ENCODE peak calls at places on chromosome 2, in four cellular contexts. F is CD4-positive, alpha-beta memory T cell; U is GM23248; Y is heart left ventricle. O is an unnamed sample. For H3K4me1 and H3K9me3, the result is how much of the 10 kb centered on the place peaks cover.

GRCh38 chr2:62410015-62410453 is 96.0 kb downstream of the TMEM17 start:
- DNase-seq in F (no peak), U (no peak), Y (no peak), O (no peak)

GRCh38 chr2:39755466-39755865 is 23.6 kb downstream of the THUMPD2 start:
- DNase-seq in F (no peak), U (peak), Y (no peak), O (no peak)

GRCh38 chr2:232438951-232439757 is 16.8 kb upstream of the ALPI start:
- DNase-seq in F (no peak), U (no peak), Y (no peak), O (no peak)

GRCh38 chr2:137173514-137173913 is 408.2 kb downstream of the THSD7B start:
- DNase-seq in Y (no peak), F (no peak), U (peak), O (no peak)

GRCh38 chr2:184799386-184799785 is 201.1 kb downstream of the ZNF804A start:
- DNase-seq in F (no peak), U (no peak), Y (no peak), O (no peak)

GRCh38 chr2:33023732-33024301 is 77.1 kb downstream of the LTBP1 start:
- DNase-seq in Y (no peak), F (no peak), U (peak), O (no peak)

GRCh38 chr2:171169333-171169732 is 8.6 kb upstream of the TLK1 start:
- DNase-seq in F (no peak), Y (no peak), U (no peak), O (no peak)

GRCh38 chr2:88738271-88738670 is 46.8 kb downstream of the RPIA start:
- DNase-seq in Y (no peak), U (peak), F (no peak), O (no peak)

GRCh38 chr2:95377216-95377530 is 25.3 kb upstream of the FAHD2A start:
- DNase-seq in U (no peak), F (no peak), Y (no peak), O (no peak)

GRCh38 chr2:232406556-232407310 is at the start of gene ALPG:
- DNase-seq in U (no peak), Y (no peak), F (no peak), O (no peak)

GRCh38 chr2:215835641-215836040 is 177.7 kb downstream of the MREG start:
- DNase-seq in F (no peak), Y (no peak), U (no peak), O (no peak)

GRCh38 chr2:46131-46470 is 204 bp downstream of the FAM110C start:
- DNase-seq in U (no peak), F (no peak), Y (no peak), O (no peak)

GRCh38 chr2:50018938-50019337 is 864.6 kb upstream of the FSHR start:
- DNase-seq in Y (no peak), U (no peak), F (no peak), O (no peak)

GRCh38 chr2:15780234-15780633 is 160.1 kb upstream of the MYCN start:
- DNase-seq in F (no peak), U (no peak), Y (no peak), O (no peak)

GRCh38 chr2:104444840-104445239 is 409.1 kb upstream of the POU3F3 start:
- DNase-seq in Y (no peak), F (no peak), U (no peak), O (no peak)

DNA sequence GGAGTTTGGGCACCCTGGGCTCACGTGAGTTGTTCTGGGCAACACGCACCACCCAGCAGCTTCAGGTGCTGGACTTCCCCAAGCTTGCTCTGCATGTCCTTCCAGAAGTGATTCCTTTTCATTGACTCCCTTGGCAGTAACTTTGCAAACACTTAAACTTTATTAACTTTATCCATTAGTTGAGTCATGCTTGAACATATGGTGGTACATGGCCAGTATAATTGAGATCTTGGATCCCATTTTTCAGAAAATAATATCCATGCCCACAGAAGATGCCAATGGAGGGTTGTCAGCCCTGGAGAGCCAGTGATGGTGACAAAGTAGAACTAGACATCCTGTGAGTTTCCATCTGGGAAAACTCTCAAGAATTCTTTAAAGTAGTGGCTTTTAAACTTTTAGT is 144.2 kb downstream of the COPS8 start:
- DNase-seq in F (no peak), U (peak), Y (no peak), O (no peak)
- H3K4me1 ChIP-seq in F (under half), U (under half), Y (under half), O (under half)

DNA sequence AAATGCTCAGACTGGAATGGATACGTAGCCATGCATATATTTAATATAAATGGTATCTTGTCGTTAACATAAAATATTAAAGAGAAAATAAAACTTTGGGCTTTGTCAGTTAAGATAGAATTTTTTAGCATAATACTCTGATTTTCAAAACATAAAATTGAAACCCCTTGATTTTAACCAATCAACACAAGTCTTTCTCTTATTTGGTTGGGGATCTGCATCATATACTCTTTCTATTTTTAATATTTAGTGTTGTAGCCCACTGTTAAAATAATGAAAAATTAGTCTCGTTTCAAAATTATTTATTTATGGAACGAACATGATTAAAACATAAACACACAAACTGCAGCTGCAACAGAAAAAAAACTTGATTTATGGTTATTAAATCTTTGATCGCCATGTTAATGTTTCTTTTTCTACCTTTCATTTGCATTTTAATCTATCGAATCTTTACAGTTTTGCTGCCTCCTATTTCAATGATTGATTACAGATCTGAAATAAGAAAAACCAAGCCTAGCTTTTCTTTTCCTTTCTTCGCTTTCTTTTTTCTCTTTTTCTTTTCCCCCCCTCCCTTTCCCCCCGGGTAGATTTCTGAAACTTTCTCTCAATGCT is 145.5 kb downstream of the MEIS1 start:
- DNase-seq in Y (no peak), U (no peak), F (no peak), O (no peak)
- H3K27ac ChIP-seq in Y (no peak), U (no peak), F (no peak), O (no peak)

DNA sequence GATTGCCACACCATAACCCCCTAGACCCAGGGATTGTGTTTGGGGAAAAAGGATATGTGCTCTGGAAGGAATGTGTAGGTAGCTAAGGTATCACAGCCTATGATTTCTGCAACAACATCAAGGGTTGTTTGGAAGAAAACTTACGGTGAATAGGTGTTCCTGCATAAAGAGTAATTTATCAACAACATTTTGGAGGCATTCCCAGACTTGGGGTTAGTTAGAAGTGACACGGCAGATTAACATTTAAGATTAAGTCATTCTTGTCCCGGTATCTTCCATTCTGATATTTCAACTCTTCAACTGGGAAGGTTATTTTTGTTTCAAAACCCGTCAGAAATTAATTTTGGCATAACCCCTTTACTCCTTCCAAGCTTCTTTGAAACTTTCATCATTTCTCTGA is 65.5 kb downstream of the SPP2 start:
- DNase-seq in Y (no peak), U (peak), F (no peak), O (no peak)
- H3K9me3 ChIP-seq in Y (under half), U (under half), F (under half), O (under half)

DNA sequence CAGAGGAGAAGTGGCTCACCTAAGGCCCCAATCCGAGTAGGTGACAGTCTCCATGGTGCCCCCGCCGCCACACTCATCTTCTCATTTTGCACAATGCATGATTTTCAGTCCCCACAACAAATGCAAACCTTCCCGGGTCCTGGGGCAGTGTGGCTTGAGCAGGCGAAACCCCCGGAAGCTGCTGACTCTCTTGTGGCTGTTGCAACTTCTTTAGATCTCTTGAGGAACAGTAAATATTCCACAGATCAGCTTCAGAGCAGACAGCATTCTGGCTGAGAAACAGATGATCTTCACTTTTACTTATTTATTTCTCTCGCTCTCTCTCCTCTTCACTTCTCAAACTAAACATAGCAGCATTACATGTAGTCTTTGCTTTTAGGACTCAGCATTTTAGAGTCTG is 51.9 kb downstream of the ASAP2 start:
- DNase-seq in Y (no peak), F (no peak), U (no peak), O (no peak)
- H3K4me1 ChIP-seq in Y (under half), F (under half), U (half or more), O (under half)

GRCh38 chr2:197445746-197446145 is 7.6 kb upstream of the COQ10B start:
- DNase-seq in Y (no peak), F (no peak), U (no peak), O (no peak)

GRCh38 chr2:197437380-197437779 is 2.6 kb upstream of the SF3B1 start:
- DNase-seq in U (no peak), Y (no peak), F (no peak), O (no peak)

GRCh38 chr2:197442865-197443264 is 8.0 kb upstream of the SF3B1 start:
- DNase-seq in F (no peak), Y (no peak), U (no peak), O (no peak)
- H3K27ac ChIP-seq in F (no peak), Y (no peak), U (no peak), O (no peak)

O was measured in naive thymus-derived CD4-positive, alpha-beta T cell.